ENCODE peak calls at places on chromosomes 11 and 22, in six cellular contexts. D, U, J, P, K and B are unnamed samples.

GRCh38 chr11:86515297-86516094 is 140.8 kb downstream of the CCDC81 start:
- DNase-seq in D (peak), P (peak), J (no peak), K (peak), U (no peak), B (no peak)

GRCh38 chr11:2531987-2532703 is 87.3 kb downstream of the KCNQ1 start:
- DNase-seq in P (no peak), J (peak), D (no peak), U (no peak), K (no peak), B (no peak)

GRCh38 chr11:75891947-75892739 is 77.1 kb downstream of the UVRAG start:
- DNase-seq in P (no peak), J (no peak), D (no peak), K (no peak), U (no peak), B (no peak)

GRCh38 chr11:119373059-119373875 is 8.2 kb downstream of the USP2 start:
- DNase-seq in D (no peak), J (no peak), U (no peak), P (no peak), K (no peak), B (no peak)

GRCh38 chr11:134026655-134027343 is 42.1 kb upstream of the JAM3 start:
- DNase-seq in P (no peak), D (no peak), U (no peak), K (no peak), J (no peak), B (no peak)

GRCh38 chr11:115660072-115660805 is 156.0 kb upstream of the CADM1 start:
- DNase-seq in K (no peak), U (no peak), D (no peak), P (peak), J (no peak), B (peak)

GRCh38 chr22:47551438-47551788 is 789.0 kb downstream of the TBC1D22A start:
- DNase-seq in P (no peak), D (no peak), U (no peak), K (no peak), J (no peak), B (no peak)

GRCh38 chr11:35313066-35313765 is 106.1 kb downstream of the SLC1A2 start:
- DNase-seq in J (no peak), P (no peak), U (no peak), K (no peak), D (no peak), B (no peak)

GRCh38 chr22:22849640-22850610 is 37.7 kb upstream of the IGLL5 start:
- DNase-seq in K (no peak), J (no peak), D (no peak), P (no peak), U (no peak), B (no peak)

GRCh38 chr22:42901790-42902508 is 44.9 kb upstream of the ARFGAP3 start:
- DNase-seq in D (peak), J (peak), U (no peak), P (no peak), K (no peak), B (peak)

GRCh38 chr11:116432301-116432700 is 340.5 kb downstream of the BUD13 start:
- DNase-seq in D (peak), P (no peak), J (no peak), K (no peak), U (no peak), B (no peak)

GRCh38 chr11:44568706-44569473 is 3.4 kb downstream of the CD82 start:
- DNase-seq in U (peak), K (peak), D (no peak), J (peak), P (peak), B (no peak)

GRCh38 chr11:86460461-86461404 is 86.0 kb downstream of the CCDC81 start:
- DNase-seq in D (no peak), K (peak), J (no peak), P (no peak), U (peak), B (no peak)